ENCODE peak calls at places on chromosomes 11 and 22, in six cellular contexts. One of them, this sample, is unnamed.

GRCh38 chr11:57386178-57386945 is 4.1 kb downstream of the PRG2 start:
- DNase-seq in right lobe of liver: no peak
- DNase-seq in HFF-Myc: no peak
- DNase-seq in HCT116: no peak
- DNase-seq in ascending aorta: no peak
- DNase-seq in WERI-Rb-1: peak
- DNase-seq in this sample: no peak

GRCh38 chr11:128734439-128735224 is 40.8 kb downstream of the FLI1 start:
- DNase-seq in ascending aorta: no peak
- DNase-seq in right lobe of liver: no peak
- DNase-seq in HCT116: no peak
- DNase-seq in HFF-Myc: no peak
- DNase-seq in WERI-Rb-1: no peak
- DNase-seq in this sample: no peak

GRCh38 chr22:37197451-37198289 is 9.6 kb upstream of the C1QTNF6 start:
- DNase-seq in WERI-Rb-1: no peak
- DNase-seq in HFF-Myc: no peak
- DNase-seq in right lobe of liver: peak
- DNase-seq in HCT116: peak
- DNase-seq in ascending aorta: peak
- DNase-seq in this sample: no peak

GRCh38 chr11:44032304-44033085 is 15.3 kb upstream of the ACCSL start:
- DNase-seq in right lobe of liver: no peak
- DNase-seq in HCT116: no peak
- DNase-seq in HFF-Myc: no peak
- DNase-seq in ascending aorta: peak
- DNase-seq in WERI-Rb-1: no peak
- DNase-seq in this sample: no peak

GRCh38 chr11:113690619-113691569 is 15.2 kb downstream of the TMPRSS5 start:
- DNase-seq in ascending aorta: peak
- DNase-seq in HCT116: peak
- DNase-seq in HFF-Myc: peak
- DNase-seq in right lobe of liver: no peak
- DNase-seq in WERI-Rb-1: peak
- DNase-seq in this sample: no peak

GRCh38 chr11:122681731-122682130 is 26.2 kb downstream of the UBASH3B start:
- DNase-seq in HFF-Myc: no peak
- DNase-seq in WERI-Rb-1: no peak
- DNase-seq in right lobe of liver: no peak
- DNase-seq in HCT116: no peak
- DNase-seq in ascending aorta: no peak
- DNase-seq in this sample: no peak

GRCh38 chr11:2955896-2956476 is 26.8 kb upstream of the PHLDA2 start:
- DNase-seq in WERI-Rb-1: no peak
- DNase-seq in ascending aorta: no peak
- DNase-seq in right lobe of liver: no peak
- DNase-seq in HCT116: no peak
- DNase-seq in HFF-Myc: no peak
- DNase-seq in this sample: no peak

GRCh38 chr11:114129699-114130659 is 70.5 kb downstream of the ZBTB16 start:
- DNase-seq in HCT116: no peak
- DNase-seq in ascending aorta: no peak
- DNase-seq in WERI-Rb-1: no peak
- DNase-seq in HFF-Myc: no peak
- DNase-seq in right lobe of liver: no peak
- DNase-seq in this sample: no peak

GRCh38 chr11:65132988-65133700 is 1.2 kb downstream of the SYVN1 start:
- DNase-seq in ascending aorta: peak
- DNase-seq in HCT116: peak
- DNase-seq in right lobe of liver: peak
- DNase-seq in HFF-Myc: no peak
- DNase-seq in WERI-Rb-1: peak
- DNase-seq in this sample: no peak

GRCh38 chr11:2775626-2776350 is 76.0 kb upstream of the KCNQ1OT1 start:
- DNase-seq in right lobe of liver: peak
- DNase-seq in HFF-Myc: no peak
- DNase-seq in ascending aorta: peak
- DNase-seq in HCT116: no peak
- DNase-seq in WERI-Rb-1: peak
- DNase-seq in this sample: no peak

GRCh38 chr22:32827061-32827602 is 25.6 kb downstream of the TIMP3 start:
- DNase-seq in HCT116: no peak
- DNase-seq in ascending aorta: no peak
- DNase-seq in HFF-Myc: no peak
- DNase-seq in right lobe of liver: no peak
- DNase-seq in WERI-Rb-1: no peak
- DNase-seq in this sample: no peak

GRCh38 chr22:30178180-30179126 is 68.1 kb downstream of the LIF start:
- DNase-seq in right lobe of liver: no peak
- DNase-seq in ascending aorta: no peak
- DNase-seq in HCT116: peak
- DNase-seq in HFF-Myc: no peak
- DNase-seq in WERI-Rb-1: no peak
- DNase-seq in this sample: no peak

GRCh38 chr11:61058583-61059259 is 43.6 kb upstream of the CD5 start:
- DNase-seq in HCT116: no peak
- DNase-seq in WERI-Rb-1: no peak
- DNase-seq in HFF-Myc: no peak
- DNase-seq in ascending aorta: no peak
- DNase-seq in right lobe of liver: peak
- DNase-seq in this sample: no peak

GRCh38 chr11:1674194-1674878 is 22.7 kb upstream of the KRTAP5-6 start:
- DNase-seq in ascending aorta: no peak
- DNase-seq in HFF-Myc: no peak
- DNase-seq in WERI-Rb-1: no peak
- DNase-seq in HCT116: no peak
- DNase-seq in right lobe of liver: peak
- DNase-seq in this sample: no peak

DNA sequence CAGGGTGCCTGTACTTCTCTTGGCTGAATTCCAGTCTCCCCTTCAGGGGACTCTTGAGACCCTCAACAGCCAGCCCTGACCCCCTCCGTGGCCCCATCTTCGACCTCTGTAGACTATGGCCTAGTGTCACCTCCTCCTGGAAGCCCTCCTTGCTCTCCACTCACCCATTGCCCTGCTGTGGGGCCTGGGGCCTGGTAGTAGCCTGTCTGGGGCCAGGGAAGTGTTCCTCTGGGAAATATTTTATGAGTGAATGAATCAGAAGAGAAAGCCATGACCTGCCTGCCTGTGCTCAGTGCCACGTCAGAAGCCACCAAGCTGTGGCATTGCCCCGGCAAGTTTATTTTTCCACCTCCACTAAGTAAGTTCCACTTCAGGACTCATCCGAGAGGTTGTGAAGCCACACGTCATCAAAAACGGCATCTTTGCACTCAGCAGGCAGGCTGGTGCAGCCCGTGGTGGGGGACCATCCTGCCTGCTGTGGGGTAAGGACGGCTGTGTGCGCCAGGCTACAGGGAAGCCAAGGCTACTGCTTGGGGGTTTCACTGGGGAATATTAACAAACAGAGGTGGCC is 59.6 kb upstream of the PPARA start:
- DNase-seq in WERI-Rb-1: no peak
- DNase-seq in ascending aorta: no peak
- DNase-seq in right lobe of liver: no peak
- DNase-seq in HFF-Myc: no peak
- DNase-seq in HCT116: no peak
- DNase-seq in this sample: no peak
- TF ChIP-seq CTCF in WERI-Rb-1: no peak
- TF ChIP-seq CTCF in ascending aorta: no peak
- TF ChIP-seq CTCF in right lobe of liver: no peak
- TF ChIP-seq CTCF in HFF-Myc: no peak
- TF ChIP-seq CTCF in HCT116: no peak
- TF ChIP-seq CTCF in this sample: no peak

GRCh38 chr11:86803641-86804040 is 3.3 kb downstream of the PRSS23 start:
- DNase-seq in HFF-Myc: no peak
- DNase-seq in ascending aorta: no peak
- DNase-seq in HCT116: no peak
- DNase-seq in WERI-Rb-1: no peak
- DNase-seq in right lobe of liver: no peak
- DNase-seq in this sample: no peak
- H3K4me3 ChIP-seq in HFF-Myc: no peak
- H3K4me3 ChIP-seq in ascending aorta: no peak
- H3K4me3 ChIP-seq in HCT116: no peak
- H3K4me3 ChIP-seq in WERI-Rb-1: no peak
- H3K4me3 ChIP-seq in right lobe of liver: no peak
- H3K4me3 ChIP-seq in this sample: no peak

GRCh38 chr11:8914661-8915018 is 3.7 kb downstream of the AKIP1 start:
- DNase-seq in HCT116: no peak
- DNase-seq in HFF-Myc: no peak
- DNase-seq in ascending aorta: no peak
- DNase-seq in WERI-Rb-1: no peak
- DNase-seq in right lobe of liver: no peak
- DNase-seq in this sample: no peak
- TF ChIP-seq CTCF in HCT116: no peak
- TF ChIP-seq CTCF in HFF-Myc: no peak
- TF ChIP-seq CTCF in ascending aorta: no peak
- TF ChIP-seq CTCF in WERI-Rb-1: no peak
- TF ChIP-seq CTCF in right lobe of liver: no peak
- TF ChIP-seq CTCF in this sample: no peak

GRCh38 chr11:36249271-36249670 is 40.0 kb downstream of the COMMD9 start:
- DNase-seq in HFF-Myc: peak
- DNase-seq in right lobe of liver: no peak
- DNase-seq in HCT116: no peak
- DNase-seq in ascending aorta: no peak
- DNase-seq in WERI-Rb-1: no peak
- DNase-seq in this sample: peak
- H3K4me3 ChIP-seq in HFF-Myc: no peak
- H3K4me3 ChIP-seq in right lobe of liver: no peak
- H3K4me3 ChIP-seq in HCT116: no peak
- H3K4me3 ChIP-seq in ascending aorta: no peak
- H3K4me3 ChIP-seq in WERI-Rb-1: no peak
- H3K4me3 ChIP-seq in this sample: no peak

GRCh38 chr11:79414644-79415317 is 26.0 kb downstream of the TENM4 start:
- DNase-seq in ascending aorta: peak
- DNase-seq in WERI-Rb-1: no peak
- DNase-seq in HCT116: no peak
- DNase-seq in HFF-Myc: no peak
- DNase-seq in right lobe of liver: no peak
- DNase-seq in this sample: peak

GRCh38 chr11:79415411-79415810 is 25.4 kb downstream of the TENM4 start:
- DNase-seq in HFF-Myc: no peak
- DNase-seq in WERI-Rb-1: no peak
- DNase-seq in HCT116: no peak
- DNase-seq in ascending aorta: no peak
- DNase-seq in right lobe of liver: no peak
- DNase-seq in this sample: no peak

GRCh38 chr11:79415912-79416311 is 24.9 kb downstream of the TENM4 start:
- DNase-seq in ascending aorta: no peak
- DNase-seq in right lobe of liver: no peak
- DNase-seq in HFF-Myc: no peak
- DNase-seq in WERI-Rb-1: no peak
- DNase-seq in HCT116: no peak
- DNase-seq in this sample: no peak

GRCh38 chr11:79412761-79413160 is 28.1 kb downstream of the TENM4 start:
- DNase-seq in right lobe of liver: no peak
- DNase-seq in WERI-Rb-1: no peak
- DNase-seq in HCT116: no peak
- DNase-seq in HFF-Myc: no peak
- DNase-seq in ascending aorta: no peak
- DNase-seq in this sample: no peak

DNA sequence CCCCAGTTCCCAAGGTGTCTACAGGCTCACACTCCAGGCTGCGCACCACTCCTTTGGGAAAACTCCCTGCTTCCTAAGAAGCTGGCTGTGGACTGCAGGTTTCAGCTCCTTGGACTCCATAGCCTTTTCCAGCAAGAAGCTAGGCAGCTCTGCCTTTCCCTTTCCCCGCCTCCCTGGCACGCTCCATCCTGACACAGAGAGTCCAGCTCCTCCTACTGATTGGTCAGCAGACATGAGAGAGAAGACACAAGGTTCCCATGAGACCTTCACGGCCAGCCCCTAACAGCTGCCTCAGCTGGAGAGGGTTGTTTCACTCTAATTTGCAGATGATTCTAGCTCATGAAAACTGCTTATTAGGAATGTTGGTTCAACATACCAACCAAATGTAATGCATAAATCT is 27.6 kb downstream of the TENM4 start:
- DNase-seq in HFF-Myc: peak
- DNase-seq in HCT116: no peak
- DNase-seq in right lobe of liver: no peak
- DNase-seq in WERI-Rb-1: no peak
- DNase-seq in ascending aorta: peak
- DNase-seq in this sample: peak
- TF ChIP-seq CTCF in HFF-Myc: no peak
- TF ChIP-seq CTCF in HCT116: no peak
- TF ChIP-seq CTCF in right lobe of liver: no peak
- TF ChIP-seq CTCF in WERI-Rb-1: no peak
- TF ChIP-seq CTCF in ascending aorta: no peak
- TF ChIP-seq CTCF in this sample: no peak